ENCODE peak calls at places on chromosomes 12 and 14, in seven cellular contexts. H is astrocyte of the cerebellum, R is NB4, X is astrocyte of the spinal cord, L is right lobe of liver, C is A549, Q is AG04449. N is an unnamed sample.

GRCh38 chr12:7016958-7017571 is 1.2 kb downstream of the LPCAT3 start:
- DNase-seq in R (no peak), X (no peak), Q (no peak), C (no peak), L (no peak), H (no peak), N (no peak)

GRCh38 chr14:48527832-48528231 is 852.4 kb upstream of the MDGA2 start:
- DNase-seq in R (no peak), H (no peak), X (no peak), C (no peak), Q (no peak), L (no peak), N (no peak)

GRCh38 chr14:94581127-94581999 is at the start of gene SERPINA5:
- DNase-seq in C (no peak), L (peak), X (peak), R (peak), Q (no peak), H (no peak), N (peak)

GRCh38 chr12:32897688-32898573 is 1.4 kb upstream of the PKP2 start:
- DNase-seq in L (no peak), Q (no peak), X (no peak), C (no peak), R (no peak), H (no peak), N (no peak)

GRCh38 chr12:48961331-48961730 is 4.0 kb upstream of the ARF3 start:
- DNase-seq in R (no peak), C (no peak), H (no peak), Q (no peak), X (no peak), L (no peak), N (no peak)

GRCh38 chr14:39232554-39233415 is 930 bp upstream of the MIA2 start:
- DNase-seq in C (peak), L (no peak), Q (peak), H (peak), X (peak), R (peak), N (peak)

GRCh38 chr14:104217486-104218360 is 79.3 kb downstream of the KIF26A start:
- DNase-seq in R (no peak), L (peak), H (no peak), C (no peak), X (no peak), Q (no peak), N (no peak)

GRCh38 chr14:58307597-58308316 is 9.4 kb downstream of the ARID4A start:
- DNase-seq in X (no peak), Q (no peak), H (no peak), R (no peak), L (no peak), C (no peak), N (no peak)

GRCh38 chr14:103341250-103342129 is 7.5 kb downstream of the EIF5 start:
- DNase-seq in Q (no peak), L (no peak), R (no peak), X (no peak), C (no peak), H (no peak), N (no peak)

GRCh38 chr14:101709533-101709881 is 52.0 kb upstream of the PPP2R5C start:
- DNase-seq in C (no peak), Q (no peak), X (no peak), H (no peak), L (no peak), R (no peak), N (no peak)

GRCh38 chr12:6322969-6323339 is 12.5 kb downstream of the PLEKHG6 start:
- DNase-seq in Q (no peak), C (no peak), H (no peak), L (no peak), R (no peak), X (no peak), N (no peak)

GRCh38 chr14:104694991-104695659 is 5.7 kb downstream of the INF2 start:
- DNase-seq in C (no peak), X (peak), Q (no peak), H (no peak), R (peak), L (no peak), N (no peak)

GRCh38 chr14:77026930-77027537 is 1.5 kb downstream of the IRF2BPL start:
- DNase-seq in R (peak), L (peak), Q (no peak), X (peak), H (no peak), C (peak), N (peak)

GRCh38 chr14:28772613-28773012 is 6.0 kb downstream of the FOXG1 start:
- DNase-seq in X (no peak), H (no peak), R (no peak), Q (no peak), C (no peak), L (no peak), N (no peak)

GRCh38 chr12:2588345-2588744 is 206.4 kb upstream of the FKBP4 start:
- DNase-seq in C (no peak), Q (no peak), X (no peak), H (no peak), L (no peak), R (peak), N (no peak)

GRCh38 chr12:101829639-101830390 is 944 bp downstream of the GNPTAB start:
- DNase-seq in L (no peak), Q (no peak), H (no peak), C (no peak), R (peak), X (peak), N (no peak)

GRCh38 chr12:55816876-55817351 is 610 bp downstream of the SARNP start:
- DNase-seq in H (no peak), Q (no peak), L (no peak), X (no peak), R (peak), C (no peak), N (no peak)

GRCh38 chr12:12665194-12665593 is 30.8 kb downstream of the GPR19 start:
- DNase-seq in H (no peak), R (no peak), X (no peak), C (no peak), Q (no peak), L (no peak), N (no peak)

GRCh38 chr14:93970589-93970966 is 5.8 kb downstream of the ASB2 start:
- DNase-seq in R (peak), H (no peak), C (peak), X (no peak), L (no peak), Q (no peak), N (no peak)

GRCh38 chr14:22314183-22314820 is 274.7 kb downstream of the DAD1 start:
- DNase-seq in C (peak), X (peak), H (no peak), L (no peak), Q (no peak), R (peak), N (peak)

GRCh38 chr14:22095845-22096510 is 422.4 kb upstream of the OR4E1 start:
- DNase-seq in L (no peak), X (no peak), R (no peak), H (no peak), C (no peak), Q (no peak), N (no peak)

GRCh38 chr14:100066984-100067383 is 1.8 kb downstream of the EVL start:
- DNase-seq in H (no peak), R (peak), Q (no peak), X (no peak), L (no peak), C (no peak), N (no peak)

GRCh38 chr12:70165450-70165849 is 77.8 kb upstream of the CNOT2 start:
- DNase-seq in R (peak), X (no peak), L (no peak), C (no peak), H (no peak), Q (no peak), N (no peak)

GRCh38 chr12:130588696-130589095 is 127.4 kb downstream of the RIMBP2 start:
- DNase-seq in R (no peak), Q (no peak), H (no peak), C (no peak), L (no peak), X (no peak), N (no peak)

GRCh38 chr12:8913702-8914032 is 642 bp upstream of the PHC1 start:
- DNase-seq in X (no peak), C (no peak), Q (no peak), R (peak), L (no peak), H (no peak), N (peak)

GRCh38 chr12:22856120-22856699 is 231.2 kb downstream of the ETNK1 start:
- DNase-seq in C (peak), X (peak), L (no peak), Q (peak), R (peak), H (peak), N (peak)

GRCh38 chr12:53804429-53804828 is 52.6 kb upstream of the CISTR start:
- DNase-seq in R (no peak), X (no peak), H (no peak), Q (no peak), L (no peak), C (peak), N (no peak)

GRCh38 chr14:47040490-47040889 is 388.9 kb upstream of the RPL10L start:
- DNase-seq in R (peak), C (peak), L (no peak), Q (no peak), X (no peak), H (no peak), N (no peak)
- TF ChIP-seq CTCF in R (no peak), C (no peak), L (peak), Q (no peak), X (peak), H (peak), N (no peak)

DNA sequence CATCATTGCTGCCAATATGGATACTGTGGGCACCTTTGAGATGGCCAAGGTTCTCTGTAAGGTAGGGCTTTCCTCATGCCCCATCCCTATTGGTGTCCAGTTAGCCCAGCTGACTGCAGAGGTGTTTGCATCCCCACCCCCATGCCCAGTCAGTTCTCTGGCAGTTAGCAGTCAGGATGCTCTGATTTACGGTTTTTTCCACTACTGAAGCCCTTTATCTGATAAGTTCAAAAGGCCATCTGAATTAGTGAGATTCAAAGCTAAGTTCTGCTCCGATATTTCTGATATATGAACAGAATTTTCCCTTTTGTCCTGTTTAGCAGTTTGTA is 773 bp downstream of the GMPR2 start:
- DNase-seq in X (no peak), Q (no peak), R (no peak), L (no peak), C (peak), H (no peak), N (no peak)
- H3K4me3 ChIP-seq in X (peak), Q (peak), R (peak), L (peak), C (peak), H (peak), N (peak)

DNA sequence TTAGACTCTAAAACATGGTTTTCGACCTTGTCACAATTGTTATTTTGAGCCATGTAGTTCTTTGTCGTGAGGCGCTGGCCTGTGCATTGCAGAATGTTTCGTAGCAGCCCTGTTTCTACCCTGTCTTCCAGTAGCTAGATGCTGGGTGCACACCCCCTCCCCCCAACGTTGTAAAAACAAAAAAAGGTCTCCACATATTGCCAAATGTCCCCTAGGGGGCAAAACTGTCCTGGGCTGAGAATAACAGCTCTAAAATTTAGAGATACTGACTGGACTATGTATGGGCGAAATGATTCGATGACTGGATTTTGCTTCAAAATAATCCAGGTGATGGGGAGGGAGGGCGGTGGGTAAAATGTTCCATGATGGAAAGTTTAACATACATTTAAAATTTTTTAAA is 126.1 kb upstream of the FUT8 start:
- DNase-seq in H (no peak), L (no peak), Q (no peak), X (no peak), R (peak), C (peak), N (peak)
- TF ChIP-seq CTCF in H (peak), L (no peak), Q (no peak), X (peak), R (peak), C (peak), N (peak)

GRCh38 chr14:74875941-74876913 is at the start of gene PROX2:
- DNase-seq in C (no peak), H (no peak), L (no peak), X (no peak), R (peak), Q (no peak), N (peak)
- H3K4me3 ChIP-seq in C (no peak), H (no peak), L (no peak), X (no peak), R (peak), Q (no peak), N (no peak)

GRCh38 chr12:24592048-24592447 is 356.9 kb downstream of the BCAT1 start:
- DNase-seq in R (peak), L (no peak), X (no peak), Q (no peak), H (no peak), C (no peak), N (no peak)

GRCh38 chr12:24599737-24600136 is 349.2 kb downstream of the BCAT1 start:
- DNase-seq in X (no peak), Q (no peak), R (no peak), C (no peak), L (no peak), H (no peak), N (no peak)

GRCh38 chr12:24596768-24597388 is 352.0 kb downstream of the BCAT1 start:
- DNase-seq in L (no peak), C (peak), H (peak), R (peak), Q (no peak), X (peak), N (peak)

GRCh38 chr12:24591079-24591626 is 357.7 kb downstream of the BCAT1 start:
- DNase-seq in L (no peak), X (no peak), H (no peak), R (no peak), C (no peak), Q (no peak), N (no peak)

DNA sequence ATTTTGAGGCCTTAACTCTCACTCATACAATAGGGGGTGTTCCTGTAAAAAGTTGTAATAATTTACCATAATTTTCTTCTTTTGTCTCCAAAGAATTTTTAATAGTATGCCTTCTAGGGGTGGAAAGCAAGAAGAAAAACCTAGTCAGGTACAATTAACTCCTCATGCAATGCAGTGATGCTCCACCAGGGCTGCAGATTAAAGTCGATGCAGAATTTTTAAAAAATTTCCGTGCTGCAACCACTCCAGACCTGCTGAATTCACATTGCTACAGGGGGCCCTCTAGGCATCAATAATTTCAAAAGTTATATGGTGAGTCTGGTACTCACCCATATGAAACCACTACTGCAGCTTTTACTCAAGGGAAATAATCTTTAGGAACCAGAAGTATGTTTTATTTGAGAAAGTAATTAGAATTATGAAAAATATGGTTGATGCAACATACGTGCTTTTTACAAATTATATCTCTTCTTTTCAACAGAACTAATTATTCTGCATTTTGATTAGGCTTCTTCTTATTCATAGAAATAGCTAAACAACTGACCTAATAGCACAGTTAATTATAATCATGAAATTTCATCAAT is 353.2 kb downstream of the BCAT1 start:
- DNase-seq in C (peak), R (peak), L (no peak), X (peak), Q (no peak), H (no peak), N (no peak)
- TF ChIP-seq CTCF in C (no peak), R (peak), L (peak), X (peak), Q (peak), H (peak), N (peak)

DNA sequence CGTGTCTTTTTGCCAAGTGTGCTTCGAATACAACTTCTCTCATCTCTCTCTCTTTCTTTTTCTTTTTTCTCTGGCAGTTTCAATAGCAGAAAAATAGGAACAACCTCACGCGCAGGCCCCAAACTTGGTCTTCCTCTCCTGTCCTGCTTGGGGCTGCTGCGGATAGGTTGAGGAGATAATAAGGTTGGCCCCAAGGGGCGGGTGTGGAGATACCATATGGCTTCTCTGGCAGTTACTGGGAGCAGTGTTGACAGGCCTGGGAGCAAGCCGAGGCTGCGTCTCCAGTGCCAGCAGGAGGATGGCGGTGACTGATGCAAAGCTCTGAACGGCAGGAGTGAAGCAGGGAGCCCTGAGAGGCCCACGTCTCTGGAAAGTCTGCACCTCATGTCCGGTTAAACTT is 89.5 kb upstream of the MANSC4 start:
- DNase-seq in X (no peak), H (no peak), R (no peak), L (no peak), C (no peak), Q (no peak), N (peak)
- H3K4me3 ChIP-seq in X (no peak), H (no peak), R (no peak), L (no peak), C (no peak), Q (no peak), N (no peak)

GRCh38 chr14:79357307-79357706 is 854.0 kb downstream of the DIO2 start:
- DNase-seq in X (no peak), H (no peak), R (no peak), L (no peak), Q (no peak), C (no peak), N (no peak)

GRCh38 chr14:79363291-79363690 is 848.0 kb downstream of the DIO2 start:
- DNase-seq in X (no peak), L (no peak), R (no peak), C (no peak), Q (no peak), H (no peak), N (no peak)
- TF ChIP-seq CTCF in X (no peak), L (no peak), R (no peak), C (no peak), Q (no peak), H (no peak), N (no peak)

DNA sequence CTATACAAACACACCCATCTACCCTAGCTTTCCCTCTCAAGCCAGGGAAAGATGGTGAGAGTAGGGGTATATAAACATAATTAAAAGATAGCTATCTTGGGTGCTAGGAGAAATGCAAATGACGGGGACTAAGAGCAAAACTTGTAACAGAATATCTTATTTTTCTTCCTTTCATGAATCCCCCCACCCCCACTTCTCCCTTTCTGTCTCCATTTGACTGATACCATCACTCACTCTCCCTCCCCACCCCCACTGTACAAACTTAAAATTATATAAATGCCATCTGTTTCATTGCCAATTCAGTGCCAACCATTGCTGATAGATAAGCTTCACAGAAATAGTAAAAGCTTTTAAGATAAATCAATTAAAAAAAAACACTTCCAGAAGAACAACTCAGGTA is 268.6 kb downstream of the SLC6A15 start:
- DNase-seq in C (no peak), X (no peak), L (no peak), H (no peak), R (no peak), Q (no peak), N (no peak)
- H3K4me3 ChIP-seq in C (no peak), X (no peak), L (no peak), H (no peak), R (no peak), Q (no peak), N (no peak)

N was measured in AG10803.